ENCODE peak calls at places on chromosomes 5 and 9, in five cellular contexts. X is activated CD4-positive, alpha-beta T cell treated with anti-CD3 and anti-CD28 coated beads for 1 hour; W is stimulated activated CD4-positive, alpha-beta T cell treated with anti-CD3 and anti-CD28 coated beads, Interleukin-15, amount 100 ng/mL, for 1 hour; D is sigmoid colon; Z is BJ. C is an unnamed sample.

GRCh38 chr9:125949247-125949646 is 202.1 kb downstream of the PBX3 start:
- DNase-seq in D (no peak), X (no peak), Z (no peak), W (no peak), C (no peak)

GRCh38 chr5:1498623-1499416 is 24.9 kb downstream of the LPCAT1 start:
- DNase-seq in X (no peak), D (no peak), Z (no peak), W (no peak), C (no peak)

GRCh38 chr5:32865475-32865874 is 154.4 kb downstream of the NPR3 start:
- DNase-seq in W (no peak), X (no peak), Z (peak), D (no peak), C (no peak)

GRCh38 chr9:6592231-6592630 is 53.3 kb downstream of the GLDC start:
- DNase-seq in X (no peak), Z (no peak), D (no peak), W (no peak), C (no peak)

GRCh38 chr5:139043127-139043905 is 154.9 kb downstream of the SIL1 start:
- DNase-seq in W (no peak), X (no peak), D (no peak), Z (no peak), C (no peak)

GRCh38 chr9:104073770-104074133 is 20.4 kb upstream of the SMC2 start:
- DNase-seq in Z (no peak), W (no peak), D (no peak), X (no peak), C (no peak)

GRCh38 chr9:130860458-130861316 is 25.6 kb downstream of the ABL1 start:
- DNase-seq in W (no peak), D (peak), X (no peak), Z (peak), C (no peak)

GRCh38 chr5:106290841-106291240 is 1379.9 kb downstream of the EFNA5 start:
- DNase-seq in W (no peak), D (no peak), Z (no peak), X (no peak), C (no peak)

GRCh38 chr9:132507670-132508469 is 74.5 kb upstream of the BARHL1 start:
- DNase-seq in D (peak), Z (no peak), X (peak), W (peak), C (no peak)

GRCh38 chr5:109246395-109246794 is 163.4 kb downstream of the PJA2 start:
- DNase-seq in W (no peak), Z (no peak), D (no peak), X (no peak), C (no peak)

GRCh38 chr5:3741372-3741770 is 145.7 kb downstream of the IRX1 start:
- DNase-seq in Z (no peak), X (no peak), D (no peak), W (no peak), C (no peak)

GRCh38 chr5:177336112-177336511 is 15.4 kb downstream of the LMAN2 start:
- DNase-seq in W (no peak), Z (no peak), D (no peak), X (no peak), C (no peak)

GRCh38 chr5:160970605-160971191 is 118.7 kb upstream of the ATP10B start:
- DNase-seq in W (no peak), D (no peak), X (no peak), Z (no peak), C (no peak)

GRCh38 chr5:142743677-142744441 is 26.3 kb upstream of the ARHGAP26 start:
- DNase-seq in Z (no peak), X (no peak), W (no peak), D (no peak), C (no peak)

GRCh38 chr5:15807861-15808260 is 307.9 kb downstream of the FBXL7 start:
- DNase-seq in X (no peak), W (no peak), D (no peak), Z (no peak), C (no peak)

GRCh38 chr9:125843646-125844045 is 96.5 kb downstream of the PBX3 start:
- DNase-seq in Z (no peak), W (no peak), D (peak), X (no peak), C (no peak)

GRCh38 chr9:122100756-122101155 is 7.6 kb upstream of the TTLL11 start:
- DNase-seq in W (no peak), X (no peak), D (peak), Z (no peak), C (no peak)

GRCh38 chr5:111092062-111092853 is at the start of gene WDR36:
- DNase-seq in D (peak), X (peak), Z (peak), W (peak), C (peak)

GRCh38 chr5:159921721-159922120 is 5.4 kb downstream of the ADRA1B start:
- DNase-seq in W (no peak), X (no peak), D (no peak), Z (no peak), C (no peak)

GRCh38 chr5:56322592-56322991 is 89.5 kb upstream of the ANKRD55 start:
- DNase-seq in W (no peak), Z (no peak), D (no peak), X (no peak), C (no peak)

GRCh38 chr9:136882109-136882946 is 4.0 kb upstream of the TRAF2 start:
- DNase-seq in D (peak), X (peak), W (peak), Z (no peak), C (no peak)

GRCh38 chr5:66829826-66830225 is 233.6 kb downstream of the MAST4 start:
- DNase-seq in D (no peak), W (no peak), X (no peak), Z (no peak), C (no peak)

GRCh38 chr5:39696672-39697398 is 272.1 kb upstream of the DAB2 start:
- DNase-seq in Z (no peak), X (no peak), W (no peak), D (no peak), C (no peak)

GRCh38 chr9:113343732-113344231 is 3.7 kb upstream of the WDR31 start:
- DNase-seq in W (no peak), D (peak), Z (no peak), X (no peak), C (peak)

GRCh38 chr5:44632344-44632743 is 176.4 kb upstream of the MRPS30 start:
- DNase-seq in Z (no peak), D (no peak), X (no peak), W (no peak), C (no peak)

GRCh38 chr5:74504463-74504862 is 136.1 kb downstream of the ENC1 start:
- DNase-seq in D (no peak), Z (no peak), W (no peak), X (no peak), C (no peak)

GRCh38 chr9:136137321-136138054 is 18.8 kb upstream of the TMEM250 start:
- DNase-seq in X (no peak), W (no peak), D (no peak), Z (no peak), C (no peak)

GRCh38 chr5:145553177-145553576 is 282.0 kb downstream of the PRELID2 start:
- DNase-seq in X (no peak), D (no peak), Z (no peak), W (no peak), C (no peak)

GRCh38 chr5:112660359-112660758 is 77.3 kb upstream of the APC start:
- DNase-seq in D (no peak), Z (no peak), W (no peak), X (no peak), C (no peak)

GRCh38 chr5:50740832-50741231 is 74.4 kb downstream of the PARP8 start:
- DNase-seq in W (no peak), Z (no peak), D (no peak), X (no peak), C (no peak)

GRCh38 chr5:111781200-111781599 is 24.2 kb upstream of the NREP start:
- DNase-seq in D (peak), X (no peak), W (no peak), Z (no peak), C (no peak)

GRCh38 chr5:2196989-2197531 is 314.3 kb upstream of the IRX4 start:
- DNase-seq in D (no peak), W (no peak), Z (no peak), X (no peak), C (no peak)

GRCh38 chr9:35658894-35659220 is 765 bp downstream of the CCDC107 start:
- DNase-seq in Z (no peak), D (peak), X (no peak), W (no peak), C (no peak)